ENCODE peak calls at places on chromosomes 4 and X, in five cellular contexts. B is iPS DF 19.7, Z is tibial nerve, C is COLO829, D is RPMI8226. K is an unnamed sample.

GRCh38 chr4:100299019-100299418 is 108.8 kb upstream of the DDIT4L start:
- DNase-seq in D (no peak), B (no peak), Z (peak), C (peak), K (no peak)

GRCh38 chr4:177320721-177321120 is 11.0 kb downstream of the NEIL3 start:
- DNase-seq in Z (no peak), B (no peak), D (no peak), C (peak), K (no peak)

GRCh38 chr4:56788081-56788480 is 33.4 kb downstream of the SPINK2 start:
- DNase-seq in D (no peak), C (no peak), B (no peak), Z (no peak), K (no peak)

GRCh38 chr4:3642056-3642630 is 109.9 kb upstream of the LRPAP1 start:
- DNase-seq in D (no peak), B (no peak), Z (no peak), C (no peak), K (no peak)

GRCh38 chrX:140672840-140673731 is 36.5 kb upstream of the LINC00632 start:
- DNase-seq in B (no peak), Z (no peak), D (no peak), C (peak), K (no peak)

GRCh38 chr4:186627226-186627865 is 72.0 kb upstream of the MTNR1A start:
- DNase-seq in Z (no peak), B (no peak), D (no peak), C (no peak), K (no peak)

GRCh38 chr4:1873291-1873690 is 2.1 kb downstream of the NSD2 start:
- DNase-seq in B (no peak), D (no peak), Z (no peak), C (no peak), K (no peak)

GRCh38 chr4:15963001-15963451 is at the start of gene FGFBP2:
- DNase-seq in C (peak), B (no peak), Z (peak), D (peak), K (no peak)

GRCh38 chrX:124388562-124388961 is 42.2 kb downstream of the SH2D1A start:
- DNase-seq in D (peak), C (peak), B (no peak), Z (peak), K (no peak)

GRCh38 chr4:36255575-36255974 is 11.3 kb upstream of the ARAP2 start:
- DNase-seq in B (no peak), Z (no peak), C (no peak), D (peak), K (no peak)

GRCh38 chr4:166816901-166817300 is 417.4 kb downstream of the SPOCK3 start:
- DNase-seq in B (no peak), D (no peak), C (no peak), Z (no peak), K (no peak)

GRCh38 chr4:46908148-46908547 is 897 bp downstream of the COX7B2 start:
- DNase-seq in C (no peak), Z (no peak), D (no peak), B (no peak), K (no peak)

GRCh38 chrX:37787353-37787869 is 7.6 kb downstream of the CYBB start:
- DNase-seq in D (peak), Z (no peak), B (no peak), C (no peak), K (no peak)

GRCh38 chr4:55543858-55544257 is 2.9 kb downstream of the CLOCK start:
- DNase-seq in B (no peak), Z (no peak), D (peak), C (no peak), K (no peak)

GRCh38 chrX:45889471-45889870 is 655.8 kb downstream of the ZNF674 start:
- DNase-seq in D (no peak), Z (no peak), B (no peak), C (peak), K (no peak)

GRCh38 chr4:76857010-76857409 is 40.9 kb downstream of the SOWAHB start:
- DNase-seq in C (no peak), D (no peak), Z (no peak), B (no peak), K (no peak)

GRCh38 chrX:78029663-78030062 is 60.2 kb upstream of the PGAM4 start:
- DNase-seq in B (no peak), C (no peak), D (no peak), Z (peak), K (no peak)

GRCh38 chr4:4985844-4986243 is 33.4 kb downstream of the CYTL1 start:
- DNase-seq in Z (no peak), B (no peak), D (no peak), C (no peak), K (no peak)

GRCh38 chr4:139368990-139369389 is 66.7 kb upstream of the NDUFC1 start:
- DNase-seq in D (no peak), Z (no peak), C (no peak), B (no peak), K (no peak)

GRCh38 chr4:88320174-88320779 is 35.9 kb upstream of the PPM1K start:
- DNase-seq in D (no peak), B (no peak), C (no peak), Z (no peak), K (no peak)

GRCh38 chr4:169902658-169903345 is 123.4 kb downstream of the MFAP3L start:
- DNase-seq in B (no peak), C (no peak), D (no peak), Z (no peak), K (no peak)

GRCh38 chr4:164943192-164943591 is 34.3 kb downstream of the TRIM61 start:
- DNase-seq in D (no peak), B (no peak), C (no peak), Z (no peak), K (no peak)

GRCh38 chrX:65647801-65648200 is 19.7 kb upstream of the MSN start:
- DNase-seq in Z (no peak), C (no peak), B (no peak), D (no peak), K (no peak)

GRCh38 chr4:85477538-85477937 is 2.6 kb downstream of the ARHGAP24 start:
- DNase-seq in Z (no peak), D (peak), C (no peak), B (no peak), K (no peak)

GRCh38 chrX:47936224-47936939 is 67.4 kb downstream of the ZNF182 start:
- DNase-seq in C (no peak), Z (no peak), B (peak), D (peak), K (no peak)

GRCh38 chr4:140149851-140150635 is 3.9 kb downstream of the MAML3 start:
- DNase-seq in C (peak), B (no peak), D (peak), Z (peak), K (peak)

GRCh38 chr4:139552506-139552905 is 3.5 kb downstream of the SETD7 start:
- DNase-seq in C (no peak), Z (no peak), B (no peak), D (no peak), K (no peak)

GRCh38 chr4:8655411-8656184 is 63.0 kb downstream of the CPZ start:
- DNase-seq in B (no peak), C (no peak), Z (no peak), D (no peak), K (no peak)

GRCh38 chrX:155774387-155774786 is 106.8 kb upstream of the VAMP7 start:
- DNase-seq in Z (no peak), C (no peak), D (no peak), B (no peak), K (no peak)

GRCh38 chr4:152935138-152935537 is 985 bp upstream of the FHDC1 start:
- DNase-seq in D (peak), Z (no peak), C (no peak), B (peak), K (no peak)

GRCh38 chr4:74794341-74794801 is at the start of gene BTC:
- DNase-seq in B (no peak), C (peak), D (peak), Z (no peak), K (peak)

GRCh38 chrX:73987166-73987565 is 316.8 kb upstream of the ZCCHC13 start:
- DNase-seq in Z (no peak), D (no peak), C (no peak), B (no peak), K (no peak)

K was measured in osteocyte.